ENCODE peak calls at places on chromosomes 7 and 10, in five cellular contexts. B, H, X, T and I are unnamed samples.

GRCh38 chr7:106841896-106842390 is 23.1 kb upstream of the PIK3CG start:
- DNase-seq in B (no peak), H (no peak), X (no peak), T (no peak), I (no peak)

GRCh38 chr7:46908770-46909169 is 673.1 kb downstream of the TNS3 start:
- DNase-seq in B (peak), H (peak), X (no peak), T (no peak), I (peak)

GRCh38 chr7:158850390-158851174 is 5.8 kb upstream of the DYNC2I1 start:
- DNase-seq in B (no peak), H (no peak), X (no peak), T (no peak), I (no peak)

GRCh38 chr7:147412782-147413186 is 1177.8 kb upstream of the C7orf33 start:
- DNase-seq in B (peak), H (no peak), X (no peak), T (no peak), I (peak)

GRCh38 chr7:74572301-74573090 is 85.0 kb upstream of the GTF2I start:
- DNase-seq in B (no peak), H (no peak), X (peak), T (no peak), I (no peak)

GRCh38 chr7:44225566-44226395 is 25.0 kb downstream of the YKT6 start:
- DNase-seq in B (no peak), H (no peak), X (no peak), T (no peak), I (no peak)

GRCh38 chr10:62373995-62374861 is at the start of gene ZNF365:
- DNase-seq in B (peak), H (peak), X (no peak), T (peak), I (peak)

GRCh38 chr10:114646426-114646825 is 11.6 kb downstream of the ABLIM1 start:
- DNase-seq in B (no peak), H (no peak), X (no peak), T (no peak), I (no peak)

GRCh38 chr7:29924006-29924405 is 65.6 kb downstream of the SCRN1 start:
- DNase-seq in B (no peak), H (no peak), X (no peak), T (peak), I (no peak)

GRCh38 chr7:130921391-130922180 is 187.6 kb upstream of the KLF14 start:
- DNase-seq in B (peak), H (no peak), X (peak), T (peak), I (peak)

GRCh38 chr10:78914502-78915330 is 154.1 kb upstream of the ZMIZ1 start:
- DNase-seq in B (peak), H (no peak), X (peak), T (no peak), I (no peak)

GRCh38 chr10:33571616-33572015 is 237.1 kb upstream of the NRP1 start:
- DNase-seq in B (peak), H (peak), X (no peak), T (no peak), I (no peak)

GRCh38 chr7:22696672-22697071 is 30.3 kb upstream of the IL6 start:
- DNase-seq in B (peak), H (peak), X (no peak), T (no peak), I (peak)

DNA sequence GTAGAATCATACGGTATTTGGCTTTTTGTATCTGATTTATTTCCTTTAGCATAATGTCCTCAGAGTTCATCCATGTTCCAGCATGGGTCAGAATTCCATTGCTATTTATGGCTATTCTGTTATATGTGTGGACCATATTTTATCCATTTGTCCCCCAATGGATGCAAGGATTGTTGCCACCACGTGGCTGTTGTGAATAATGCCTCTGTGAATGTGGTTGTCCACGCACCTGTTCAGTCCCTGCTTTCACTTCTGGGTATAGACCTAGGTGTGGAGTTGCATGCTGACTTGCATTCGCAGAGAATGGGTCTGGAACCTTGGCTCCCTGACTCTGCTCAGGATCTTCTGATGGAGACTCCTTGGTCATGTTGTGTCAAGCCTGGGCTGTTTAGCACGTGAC is 199.9 kb downstream of the CAMK1D start:
- DNase-seq in B (no peak), H (peak), X (no peak), T (no peak), I (no peak)
- TF ChIP-seq CTCF in B (no peak), H (no peak), X (no peak), T (no peak), I (peak)

DNA sequence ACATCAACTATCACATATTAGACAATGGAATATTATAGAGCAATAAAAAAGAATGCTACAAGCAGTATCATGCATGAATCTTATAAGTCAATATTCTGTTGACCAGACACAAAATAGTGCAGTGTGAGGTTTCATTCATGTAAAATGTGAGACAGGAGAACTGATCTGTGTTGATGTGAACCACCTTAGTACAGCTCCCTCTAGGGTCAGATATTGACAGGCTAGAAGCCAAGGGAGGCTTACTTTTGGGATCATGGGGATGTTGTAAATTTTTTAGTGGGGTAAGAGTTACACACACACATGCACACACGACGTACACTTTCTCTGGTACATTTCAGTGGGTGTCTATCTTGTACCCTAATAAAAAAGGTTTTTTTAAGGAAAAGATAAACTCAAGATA is 231.6 kb upstream of the FOXK1 start:
- DNase-seq in B (no peak), H (no peak), X (no peak), T (peak), I (no peak)
- TF ChIP-seq CTCF in B (no peak), H (no peak), X (no peak), T (peak), I (no peak)

GRCh38 chr10:125734823-125735222 is 15.3 kb downstream of the EDRF1 start:
- DNase-seq in B (peak), H (no peak), X (no peak), T (peak), I (no peak)
- TF ChIP-seq CTCF in B (no peak), H (no peak), X (no peak), T (peak), I (no peak)

GRCh38 chr10:70441161-70441876 is at the start of gene NODAL:
- DNase-seq in B (no peak), H (no peak), X (no peak), T (peak), I (no peak)
- TF ChIP-seq CTCF in B (no peak), H (no peak), X (no peak), T (no peak), I (no peak)

DNA sequence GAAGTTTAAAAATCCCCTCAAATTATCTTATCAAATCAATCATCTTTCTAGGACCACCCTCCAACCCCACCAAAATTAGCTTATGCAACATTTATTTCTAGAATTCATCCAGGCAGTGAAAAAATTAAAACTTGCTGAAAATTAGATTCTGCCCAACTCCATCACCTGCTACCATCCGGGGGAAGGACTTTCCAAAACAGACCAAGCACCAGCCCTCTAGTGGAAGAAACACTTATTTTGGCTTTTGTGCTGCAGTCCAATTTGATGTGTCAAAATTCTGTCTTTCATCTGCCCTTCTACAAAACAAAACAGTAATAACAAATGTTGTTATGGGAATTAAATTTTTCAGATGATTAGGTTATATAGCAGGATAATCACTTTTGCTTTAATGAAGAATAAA is 35.1 kb downstream of the GCC1 start:
- DNase-seq in B (peak), H (no peak), X (no peak), T (peak), I (no peak)
- TF ChIP-seq CTCF in B (peak), H (no peak), X (no peak), T (peak), I (peak)

DNA sequence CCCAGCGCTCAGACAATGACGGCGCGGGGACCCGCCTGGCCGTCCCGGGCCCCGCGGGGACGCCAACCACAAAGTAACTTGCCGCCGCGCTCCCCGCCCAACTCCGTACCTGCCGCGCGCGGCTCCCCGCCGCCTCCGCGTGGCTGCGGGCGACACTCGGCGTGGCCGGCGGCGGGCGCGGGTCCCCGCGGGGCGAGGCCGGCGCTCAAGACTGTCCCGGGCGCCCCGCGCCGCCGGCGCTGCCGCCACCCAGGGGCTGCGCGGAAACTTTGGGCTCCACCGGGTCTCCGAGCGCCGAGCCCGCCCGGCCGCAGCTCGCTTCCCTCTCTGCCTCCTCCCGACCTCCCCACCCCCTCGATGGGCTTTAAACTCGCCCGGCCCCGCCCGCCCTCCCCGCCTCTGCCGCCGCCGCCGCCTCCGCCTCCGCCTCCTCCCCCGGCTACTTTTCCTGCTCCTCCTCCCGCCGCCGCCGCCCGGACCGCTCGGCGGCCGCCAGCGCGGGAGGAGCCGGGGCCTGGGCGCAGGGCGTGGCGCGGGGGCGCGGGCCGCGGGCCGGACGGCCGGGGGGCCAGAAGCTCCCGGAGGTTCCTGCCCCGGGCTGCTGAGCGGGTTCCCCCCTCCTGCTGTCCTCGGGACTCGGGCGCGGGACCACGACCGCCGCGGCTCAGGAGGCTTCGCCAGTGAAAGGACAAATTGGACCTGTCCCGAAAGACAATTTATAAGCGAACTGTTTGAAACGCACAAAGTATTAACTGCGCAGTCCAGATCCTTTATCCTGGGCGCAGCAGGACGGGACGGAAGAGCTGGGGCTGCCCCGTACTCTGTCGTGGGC is 10.6 kb upstream of the GRB10 start:
- DNase-seq in B (peak), H (peak), X (peak), T (peak), I (peak)
- TF ChIP-seq CTCF in B (no peak), H (no peak), X (no peak), T (no peak), I (no peak)

DNA sequence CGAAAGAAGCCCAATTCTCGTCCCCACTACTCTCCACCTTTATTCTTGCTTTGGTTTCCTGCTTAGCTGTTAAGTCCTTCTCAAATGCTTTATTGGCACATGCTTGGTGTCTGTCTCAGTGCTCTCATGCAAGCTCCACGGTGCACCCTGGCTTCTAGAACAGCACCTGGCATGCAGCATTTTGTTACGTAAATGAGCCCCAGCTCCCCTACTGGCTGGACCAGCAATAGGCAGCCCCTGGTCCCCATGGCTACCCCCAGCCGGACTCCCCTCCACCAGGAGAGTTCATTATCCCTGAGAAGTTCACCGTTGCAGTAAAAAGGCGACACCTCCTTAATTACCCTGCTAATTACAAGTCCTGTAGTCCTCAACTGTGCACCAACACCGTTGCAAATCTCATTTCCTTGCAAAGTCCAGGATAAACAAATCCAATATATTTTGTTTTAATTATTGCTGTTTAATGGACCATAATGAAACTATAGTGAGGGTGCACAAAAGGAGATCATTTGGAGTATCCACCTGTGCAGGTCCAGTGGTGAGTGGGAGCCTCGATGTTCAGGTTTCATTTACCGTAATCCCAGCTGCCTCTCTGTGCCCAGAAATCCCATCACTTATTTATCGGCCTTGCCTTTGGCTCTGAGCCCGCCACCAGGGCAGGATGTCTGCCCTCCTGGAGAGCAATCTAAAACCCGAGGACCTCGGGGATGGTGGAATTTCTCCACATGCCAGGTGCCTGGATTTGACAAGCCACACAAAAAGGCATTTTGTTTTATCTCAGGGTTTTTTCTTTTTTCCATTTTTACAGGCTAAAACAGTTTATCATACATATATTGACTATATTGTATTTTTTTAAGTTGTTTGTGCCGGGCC is 12.8 kb upstream of the DRGX start:
- DNase-seq in B (peak), H (no peak), X (no peak), T (peak), I (no peak)
- TF ChIP-seq CTCF in B (peak), H (no peak), X (no peak), T (peak), I (peak)

GRCh38 chr10:94349327-94349726 is 13.4 kb downstream of the NOC3L start:
- DNase-seq in B (peak), H (no peak), X (no peak), T (no peak), I (no peak)
- TF ChIP-seq CTCF in B (peak), H (no peak), X (no peak), T (no peak), I (peak)